ENCODE peak calls at places on chromosomes 6 and 20, in four cellular contexts. One of them, this sample, is unnamed. For H3K27me3 and H3K4me1, the result is how much of the 10 kb centered on the place peaks cover.

GRCh38 chr6:116397960-116398359 is 27.2 kb downstream of the DSE start:
- DNase-seq in pancreas: no peak
- DNase-seq in PC-3: no peak
- DNase-seq in upper lobe of right lung: no peak
- DNase-seq in this sample: no peak

GRCh38 chr6:39568896-39569295 is 156.3 kb downstream of the KIF6 start:
- DNase-seq in pancreas: no peak
- DNase-seq in PC-3: peak
- DNase-seq in upper lobe of right lung: no peak
- DNase-seq in this sample: no peak

GRCh38 chr6:136672144-136672543 is 120.1 kb downstream of the MAP3K5 start:
- DNase-seq in pancreas: no peak
- DNase-seq in PC-3: no peak
- DNase-seq in upper lobe of right lung: no peak
- DNase-seq in this sample: no peak

GRCh38 chr6:26342106-26342999 is 22.6 kb upstream of the BTN3A2 start:
- DNase-seq in pancreas: no peak
- DNase-seq in PC-3: peak
- DNase-seq in upper lobe of right lung: no peak
- DNase-seq in this sample: no peak

GRCh38 chr20:61433816-61434215 is 181.8 kb downstream of the CDH4 start:
- DNase-seq in pancreas: no peak
- DNase-seq in PC-3: no peak
- DNase-seq in upper lobe of right lung: no peak
- DNase-seq in this sample: no peak

GRCh38 chr6:119517428-119517827 is 167.9 kb upstream of the MAN1A1 start:
- DNase-seq in pancreas: no peak
- DNase-seq in PC-3: no peak
- DNase-seq in upper lobe of right lung: no peak
- DNase-seq in this sample: no peak

GRCh38 chr6:98467091-98467490 is 367.3 kb upstream of the POU3F2 start:
- DNase-seq in pancreas: no peak
- DNase-seq in PC-3: no peak
- DNase-seq in upper lobe of right lung: no peak
- DNase-seq in this sample: no peak

GRCh38 chr20:50804453-50805348 is 9.8 kb downstream of the BCAS4 start:
- DNase-seq in pancreas: no peak
- DNase-seq in PC-3: no peak
- DNase-seq in upper lobe of right lung: no peak
- DNase-seq in this sample: peak

GRCh38 chr20:59565768-59566461 is 38.4 kb upstream of the PHACTR3 start:
- DNase-seq in pancreas: no peak
- DNase-seq in PC-3: no peak
- DNase-seq in upper lobe of right lung: peak
- DNase-seq in this sample: no peak

GRCh38 chr6:158038291-158039177 is 56.9 kb downstream of the SYNJ2 start:
- DNase-seq in pancreas: peak
- DNase-seq in PC-3: no peak
- DNase-seq in upper lobe of right lung: peak
- DNase-seq in this sample: no peak

GRCh38 chr6:170057034-170057734 is 233.7 kb downstream of the DLL1 start:
- DNase-seq in pancreas: no peak
- DNase-seq in PC-3: no peak
- DNase-seq in upper lobe of right lung: peak
- DNase-seq in this sample: no peak

GRCh38 chr6:67888546-67888885 is 746.6 kb upstream of the ADGRB3 start:
- DNase-seq in pancreas: peak
- DNase-seq in PC-3: no peak
- DNase-seq in upper lobe of right lung: no peak
- DNase-seq in this sample: no peak

GRCh38 chr6:125792680-125793079 is 1.9 kb downstream of the NCOA7 start:
- DNase-seq in pancreas: no peak
- DNase-seq in PC-3: no peak
- DNase-seq in upper lobe of right lung: no peak
- DNase-seq in this sample: no peak

GRCh38 chr6:11389977-11390376 is 147.6 kb upstream of the TMEM170B start:
- DNase-seq in pancreas: no peak
- DNase-seq in PC-3: peak
- DNase-seq in upper lobe of right lung: no peak
- DNase-seq in this sample: no peak

GRCh38 chr20:49675368-49676151 is 38.1 kb downstream of the B4GALT5 start:
- DNase-seq in pancreas: no peak
- DNase-seq in PC-3: peak
- DNase-seq in upper lobe of right lung: no peak
- DNase-seq in this sample: peak

GRCh38 chr6:35691027-35691824 is 2.5 kb upstream of the FKBP5 start:
- DNase-seq in pancreas: peak
- DNase-seq in PC-3: no peak
- DNase-seq in upper lobe of right lung: peak
- DNase-seq in this sample: peak

GRCh38 chr6:16849280-16850210 is 88.3 kb upstream of the ATXN1 start:
- DNase-seq in pancreas: no peak
- DNase-seq in PC-3: peak
- DNase-seq in upper lobe of right lung: no peak
- DNase-seq in this sample: peak

GRCh38 chr6:38871745-38872568 is 156.8 kb downstream of the DNAH8 start:
- DNase-seq in pancreas: no peak
- DNase-seq in PC-3: peak
- DNase-seq in upper lobe of right lung: no peak
- DNase-seq in this sample: peak

GRCh38 chr20:13008761-13009681 is at the start of gene SPTLC3:
- DNase-seq in pancreas: peak
- DNase-seq in PC-3: peak
- DNase-seq in upper lobe of right lung: no peak
- DNase-seq in this sample: peak

GRCh38 chr6:82006027-82006738 is 241.4 kb downstream of the IBTK start:
- DNase-seq in pancreas: no peak
- DNase-seq in PC-3: peak
- DNase-seq in upper lobe of right lung: no peak
- DNase-seq in this sample: peak

GRCh38 chr6:43993881-43994523 is 133.2 kb downstream of the MRPL14 start:
- DNase-seq in pancreas: no peak
- DNase-seq in PC-3: peak
- DNase-seq in upper lobe of right lung: peak
- DNase-seq in this sample: no peak

GRCh38 chr20:38001173-38001875 is 31.9 kb downstream of the TTI1 start:
- DNase-seq in pancreas: no peak
- DNase-seq in PC-3: peak
- DNase-seq in upper lobe of right lung: no peak
- DNase-seq in this sample: no peak

GRCh38 chr6:53792973-53793317 is 1.9 kb upstream of the LRRC1 start:
- DNase-seq in pancreas: no peak
- DNase-seq in PC-3: no peak
- DNase-seq in upper lobe of right lung: no peak
- DNase-seq in this sample: no peak

GRCh38 chr20:18734525-18735189 is 78.9 kb upstream of the SCP2D1 start:
- DNase-seq in pancreas: no peak
- DNase-seq in PC-3: no peak
- DNase-seq in upper lobe of right lung: no peak
- DNase-seq in this sample: no peak

GRCh38 chr6:141321486-141322347 is 811.0 kb upstream of the GJE1 start:
- DNase-seq in pancreas: no peak
- DNase-seq in PC-3: no peak
- DNase-seq in upper lobe of right lung: no peak
- DNase-seq in this sample: no peak

GRCh38 chr6:118886641-118887040 is 7.3 kb upstream of the ASF1A start:
- DNase-seq in pancreas: no peak
- DNase-seq in PC-3: no peak
- DNase-seq in upper lobe of right lung: no peak
- DNase-seq in this sample: no peak

GRCh38 chr6:82362868-82363267 is 749 bp upstream of the TPBG start:
- DNase-seq in pancreas: no peak
- DNase-seq in PC-3: peak
- DNase-seq in upper lobe of right lung: no peak
- DNase-seq in this sample: no peak

GRCh38 chr6:161498359-161498758 is 224.5 kb upstream of the AGPAT4 start:
- DNase-seq in pancreas: no peak
- DNase-seq in PC-3: peak
- DNase-seq in upper lobe of right lung: no peak
- DNase-seq in this sample: peak

GRCh38 chr20:9838378-9839295 is at the start of gene PAK5:
- DNase-seq in pancreas: peak
- DNase-seq in PC-3: no peak
- DNase-seq in upper lobe of right lung: peak
- DNase-seq in this sample: peak

GRCh38 chr20:62969179-62969760 is 16.8 kb downstream of the SLC17A9 start:
- DNase-seq in pancreas: no peak
- DNase-seq in PC-3: no peak
- DNase-seq in upper lobe of right lung: no peak
- DNase-seq in this sample: no peak

GRCh38 chr20:38703526-38703925 is 20.8 kb upstream of the SLC32A1 start:
- DNase-seq in pancreas: no peak
- DNase-seq in PC-3: no peak
- DNase-seq in upper lobe of right lung: no peak
- DNase-seq in this sample: no peak

GRCh38 chr20:46823753-46824152 is 70.9 kb upstream of the EYA2 start:
- DNase-seq in pancreas: no peak
- DNase-seq in PC-3: no peak
- DNase-seq in upper lobe of right lung: no peak
- DNase-seq in this sample: no peak

GRCh38 chr6:155444120-155444917 is 11.3 kb downstream of the NOX3 start:
- DNase-seq in pancreas: no peak
- DNase-seq in PC-3: peak
- DNase-seq in upper lobe of right lung: no peak
- DNase-seq in this sample: no peak

GRCh38 chr6:42047220-42047590 is 3.1 kb upstream of the TAF8 start:
- DNase-seq in pancreas: no peak
- DNase-seq in PC-3: no peak
- DNase-seq in upper lobe of right lung: peak
- DNase-seq in this sample: no peak

GRCh38 chr6:42047790-42048405 is 2.4 kb upstream of the TAF8 start:
- DNase-seq in pancreas: no peak
- DNase-seq in PC-3: no peak
- DNase-seq in upper lobe of right lung: peak
- DNase-seq in this sample: no peak

GRCh38 chr6:42045538-42046460 is 4.5 kb upstream of the TAF8 start:
- DNase-seq in pancreas: peak
- DNase-seq in PC-3: peak
- DNase-seq in upper lobe of right lung: peak
- DNase-seq in this sample: peak

GRCh38 chr6:42049116-42049809 is 1.1 kb upstream of the TAF8 start:
- DNase-seq in pancreas: peak
- DNase-seq in PC-3: no peak
- DNase-seq in upper lobe of right lung: peak
- DNase-seq in this sample: no peak

GRCh38 chr6:42046491-42047219 is 3.7 kb upstream of the TAF8 start:
- DNase-seq in pancreas: no peak
- DNase-seq in PC-3: no peak
- DNase-seq in upper lobe of right lung: peak
- DNase-seq in this sample: no peak
- H3K27me3 ChIP-seq in pancreas: under half
- H3K27me3 ChIP-seq in PC-3: under half
- H3K27me3 ChIP-seq in upper lobe of right lung: under half
- H3K27me3 ChIP-seq in this sample: under half

GRCh38 chr6:14361956-14362587 is 244.5 kb downstream of the CD83 start:
- DNase-seq in pancreas: no peak
- DNase-seq in PC-3: no peak
- DNase-seq in upper lobe of right lung: no peak
- DNase-seq in this sample: no peak

GRCh38 chr6:14367296-14367695 is 249.7 kb downstream of the CD83 start:
- DNase-seq in pancreas: no peak
- DNase-seq in PC-3: no peak
- DNase-seq in upper lobe of right lung: no peak
- DNase-seq in this sample: no peak

GRCh38 chr6:14366315-14366714 is 248.7 kb downstream of the CD83 start:
- DNase-seq in pancreas: no peak
- DNase-seq in PC-3: no peak
- DNase-seq in upper lobe of right lung: no peak
- DNase-seq in this sample: no peak

GRCh38 chr6:14366880-14367279 is 249.3 kb downstream of the CD83 start:
- DNase-seq in pancreas: no peak
- DNase-seq in PC-3: no peak
- DNase-seq in upper lobe of right lung: no peak
- DNase-seq in this sample: peak

GRCh38 chr6:14365393-14365792 is 247.8 kb downstream of the CD83 start:
- DNase-seq in pancreas: no peak
- DNase-seq in PC-3: no peak
- DNase-seq in upper lobe of right lung: no peak
- DNase-seq in this sample: no peak
- H3K4me1 ChIP-seq in pancreas: under half
- H3K4me1 ChIP-seq in PC-3: under half
- H3K4me1 ChIP-seq in upper lobe of right lung: under half
- H3K4me1 ChIP-seq in this sample: under half

DNA sequence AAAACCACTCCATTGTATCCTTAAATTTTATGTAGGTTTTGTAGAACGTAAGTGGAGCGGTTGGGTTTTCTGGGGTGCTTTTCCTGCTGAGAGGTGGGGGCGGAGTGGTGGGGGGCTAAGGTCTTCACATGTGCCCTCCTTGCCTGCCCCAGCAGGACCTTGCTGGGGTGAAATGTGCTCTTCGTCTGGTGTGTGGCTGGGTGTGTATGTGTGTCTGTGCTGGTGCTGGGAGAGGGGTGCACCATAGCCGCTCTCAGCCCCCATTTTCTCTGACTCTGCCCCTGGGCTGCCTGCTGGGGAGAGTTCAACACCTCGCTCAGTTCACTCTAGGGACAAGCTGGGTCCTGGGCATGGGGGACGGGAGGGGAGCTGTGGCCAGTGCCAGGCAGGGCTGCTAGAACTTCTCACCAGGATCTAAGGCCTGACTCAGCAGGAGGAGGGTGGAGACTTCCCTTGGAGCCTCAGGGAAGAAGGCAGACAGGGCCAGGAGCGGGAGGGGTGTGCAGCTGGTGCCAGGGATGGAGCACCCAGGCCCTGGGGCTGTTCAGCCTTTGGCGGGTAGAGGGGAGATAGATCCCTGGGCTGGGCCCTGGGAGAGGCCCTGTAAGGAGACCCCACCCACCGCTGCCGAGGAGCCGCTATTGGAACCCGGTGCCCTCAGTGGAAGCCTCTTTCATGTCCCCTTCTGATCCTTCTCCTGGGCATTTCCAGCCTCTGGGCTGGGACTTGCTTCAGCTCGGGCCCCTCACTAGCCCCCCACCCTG is 4.8 kb downstream of the SOX18 start:
- DNase-seq in pancreas: no peak
- DNase-seq in PC-3: peak
- DNase-seq in upper lobe of right lung: no peak
- DNase-seq in this sample: no peak
- H3K27me3 ChIP-seq in pancreas: under half
- H3K27me3 ChIP-seq in PC-3: under half
- H3K27me3 ChIP-seq in upper lobe of right lung: under half
- H3K27me3 ChIP-seq in this sample: under half

DNA sequence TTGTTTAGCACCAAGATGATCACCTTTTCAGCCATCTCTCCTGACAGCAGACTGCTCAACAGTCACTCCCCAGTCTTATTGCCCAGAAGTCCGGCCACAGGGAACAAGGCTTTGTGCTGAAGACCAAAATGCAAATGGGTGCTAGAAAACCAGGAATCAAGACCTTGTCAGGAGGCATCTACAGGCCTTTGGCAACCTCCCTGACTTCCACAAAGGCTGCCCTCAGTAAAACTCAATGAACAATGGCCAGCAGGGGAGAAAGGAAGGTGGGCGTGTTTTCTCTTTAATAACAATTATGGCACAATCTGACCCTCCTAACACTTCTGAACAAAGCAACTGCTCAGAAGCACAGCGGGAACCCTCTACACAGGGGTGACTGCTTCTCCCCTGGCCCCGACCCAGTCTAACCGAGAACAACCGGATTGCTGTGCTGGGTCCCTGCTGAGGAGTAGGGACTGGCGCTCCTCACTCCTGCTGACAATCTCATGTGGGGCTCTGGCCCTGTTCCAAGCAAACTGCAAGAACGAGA is 41.6 kb downstream of the PLCG1 start:
- DNase-seq in pancreas: no peak
- DNase-seq in PC-3: no peak
- DNase-seq in upper lobe of right lung: no peak
- DNase-seq in this sample: no peak
- H3K4me1 ChIP-seq in pancreas: under half
- H3K4me1 ChIP-seq in PC-3: under half
- H3K4me1 ChIP-seq in upper lobe of right lung: under half
- H3K4me1 ChIP-seq in this sample: under half